ENCODE peak calls at places on chromosome 4, in four cellular contexts. One of them, this sample, is unnamed.

GRCh38 chr4:33107813-33108212 is 2387.6 kb downstream of the PCDH7 start:
- DNase-seq in transverse colon: no peak
- DNase-seq in H1: no peak
- DNase-seq in ovary: no peak
- DNase-seq in this sample: no peak

GRCh38 chr4:173332963-173333657 is 1.0 kb downstream of the HMGB2 start:
- DNase-seq in transverse colon: no peak
- DNase-seq in H1: no peak
- DNase-seq in ovary: no peak
- DNase-seq in this sample: no peak

GRCh38 chr4:25865586-25865985 is 2.8 kb upstream of the SEL1L3 start:
- DNase-seq in transverse colon: peak
- DNase-seq in H1: peak
- DNase-seq in ovary: no peak
- DNase-seq in this sample: no peak

GRCh38 chr4:61922766-61923165 is 722.6 kb downstream of the ADGRL3 start:
- DNase-seq in transverse colon: no peak
- DNase-seq in H1: no peak
- DNase-seq in ovary: no peak
- DNase-seq in this sample: no peak

GRCh38 chr4:165839615-165840333 is 33.3 kb upstream of the TLL1 start:
- DNase-seq in transverse colon: no peak
- DNase-seq in H1: no peak
- DNase-seq in ovary: no peak
- DNase-seq in this sample: no peak

GRCh38 chr4:79609853-79610252 is 201.8 kb upstream of the GK2 start:
- DNase-seq in transverse colon: no peak
- DNase-seq in H1: no peak
- DNase-seq in ovary: no peak
- DNase-seq in this sample: no peak

GRCh38 chr4:128782076-128782715 is 27.3 kb upstream of the JADE1 start:
- DNase-seq in transverse colon: peak
- DNase-seq in H1: no peak
- DNase-seq in ovary: no peak
- DNase-seq in this sample: peak

GRCh38 chr4:37516057-37516775 is 170.0 kb downstream of the RELL1 start:
- DNase-seq in transverse colon: no peak
- DNase-seq in H1: no peak
- DNase-seq in ovary: no peak
- DNase-seq in this sample: no peak

GRCh38 chr4:140108243-140108642 is 45.7 kb downstream of the MAML3 start:
- DNase-seq in transverse colon: no peak
- DNase-seq in H1: no peak
- DNase-seq in ovary: no peak
- DNase-seq in this sample: no peak

GRCh38 chr4:141896687-141897086 is 260.3 kb downstream of the IL15 start:
- DNase-seq in transverse colon: no peak
- DNase-seq in H1: no peak
- DNase-seq in ovary: no peak
- DNase-seq in this sample: no peak

GRCh38 chr4:24321637-24322036 is 262.7 kb downstream of the DHX15 start:
- DNase-seq in transverse colon: no peak
- DNase-seq in H1: no peak
- DNase-seq in ovary: no peak
- DNase-seq in this sample: no peak

GRCh38 chr4:5051210-5051691 is at the start of gene STK32B:
- DNase-seq in transverse colon: peak
- DNase-seq in H1: peak
- DNase-seq in ovary: peak
- DNase-seq in this sample: peak

GRCh38 chr4:153067376-153067775 is 131.3 kb downstream of the FHDC1 start:
- DNase-seq in transverse colon: peak
- DNase-seq in H1: no peak
- DNase-seq in ovary: no peak
- DNase-seq in this sample: no peak

GRCh38 chr4:187940299-187940698 is 55.3 kb upstream of the ZFP42 start:
- DNase-seq in transverse colon: no peak
- DNase-seq in H1: no peak
- DNase-seq in ovary: no peak
- DNase-seq in this sample: no peak

GRCh38 chr4:35760706-35761278 is 483.5 kb downstream of the ARAP2 start:
- DNase-seq in transverse colon: no peak
- DNase-seq in H1: no peak
- DNase-seq in ovary: no peak
- DNase-seq in this sample: no peak

GRCh38 chr4:81639248-81639647 is 167.5 kb upstream of the RASGEF1B start:
- DNase-seq in transverse colon: no peak
- DNase-seq in H1: no peak
- DNase-seq in ovary: no peak
- DNase-seq in this sample: no peak

GRCh38 chr4:81632581-81633247 is 161.0 kb upstream of the RASGEF1B start:
- DNase-seq in transverse colon: no peak
- DNase-seq in H1: no peak
- DNase-seq in ovary: no peak
- DNase-seq in this sample: no peak

GRCh38 chr4:81638698-81639097 is 167.0 kb upstream of the RASGEF1B start:
- DNase-seq in transverse colon: no peak
- DNase-seq in H1: no peak
- DNase-seq in ovary: no peak
- DNase-seq in this sample: no peak

GRCh38 chr4:81635128-81635527 is 163.4 kb upstream of the RASGEF1B start:
- DNase-seq in transverse colon: no peak
- DNase-seq in H1: no peak
- DNase-seq in ovary: no peak
- DNase-seq in this sample: no peak

DNA sequence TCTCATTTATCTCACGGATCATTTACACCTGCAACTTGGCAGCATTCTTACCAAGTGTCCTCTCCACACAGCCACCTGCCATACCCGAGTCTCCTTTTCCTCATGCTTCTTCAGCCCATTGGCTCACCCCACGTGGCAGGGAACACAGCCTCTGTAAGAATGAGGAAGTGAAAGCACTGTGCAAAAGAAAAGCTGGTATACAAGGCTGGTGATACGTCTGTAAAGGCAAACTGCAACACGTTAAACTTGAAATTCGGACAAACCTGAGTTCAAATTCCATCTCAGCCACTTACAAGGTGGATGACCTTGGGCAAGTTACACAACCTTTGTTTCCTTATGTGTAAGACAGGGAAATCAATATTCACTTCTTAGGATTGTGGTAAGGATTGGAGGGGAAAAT is 164.0 kb upstream of the RASGEF1B start:
- DNase-seq in transverse colon: peak
- DNase-seq in H1: no peak
- DNase-seq in ovary: no peak
- DNase-seq in this sample: peak
- H3K27ac ChIP-seq in transverse colon: peak
- H3K27ac ChIP-seq in H1: no peak
- H3K27ac ChIP-seq in ovary: no peak
- H3K27ac ChIP-seq in this sample: peak

GRCh38 chr4:145480257-145480656 is 1.4 kb upstream of the SMAD1 start:
- DNase-seq in transverse colon: no peak
- DNase-seq in H1: no peak
- DNase-seq in ovary: no peak
- DNase-seq in this sample: no peak

GRCh38 chr4:145481942-145482208 is 222 bp downstream of the SMAD1 start:
- DNase-seq in transverse colon: no peak
- DNase-seq in H1: no peak
- DNase-seq in ovary: no peak
- DNase-seq in this sample: no peak

GRCh38 chr4:145482209-145483021 is 762 bp downstream of the SMAD1 start:
- DNase-seq in transverse colon: peak
- DNase-seq in H1: no peak
- DNase-seq in ovary: peak
- DNase-seq in this sample: peak

GRCh38 chr4:145484240-145484846 is 2.7 kb downstream of the SMAD1 start:
- DNase-seq in transverse colon: no peak
- DNase-seq in H1: no peak
- DNase-seq in ovary: no peak
- DNase-seq in this sample: no peak

GRCh38 chr4:145481164-145481941 is at the start of gene SMAD1:
- DNase-seq in transverse colon: peak
- DNase-seq in H1: no peak
- DNase-seq in ovary: peak
- DNase-seq in this sample: peak
- TF ChIP-seq POLR2A in transverse colon: peak
- TF ChIP-seq POLR2A in H1: peak
- TF ChIP-seq POLR2A in ovary: peak
- TF ChIP-seq POLR2A in this sample: peak

DNA sequence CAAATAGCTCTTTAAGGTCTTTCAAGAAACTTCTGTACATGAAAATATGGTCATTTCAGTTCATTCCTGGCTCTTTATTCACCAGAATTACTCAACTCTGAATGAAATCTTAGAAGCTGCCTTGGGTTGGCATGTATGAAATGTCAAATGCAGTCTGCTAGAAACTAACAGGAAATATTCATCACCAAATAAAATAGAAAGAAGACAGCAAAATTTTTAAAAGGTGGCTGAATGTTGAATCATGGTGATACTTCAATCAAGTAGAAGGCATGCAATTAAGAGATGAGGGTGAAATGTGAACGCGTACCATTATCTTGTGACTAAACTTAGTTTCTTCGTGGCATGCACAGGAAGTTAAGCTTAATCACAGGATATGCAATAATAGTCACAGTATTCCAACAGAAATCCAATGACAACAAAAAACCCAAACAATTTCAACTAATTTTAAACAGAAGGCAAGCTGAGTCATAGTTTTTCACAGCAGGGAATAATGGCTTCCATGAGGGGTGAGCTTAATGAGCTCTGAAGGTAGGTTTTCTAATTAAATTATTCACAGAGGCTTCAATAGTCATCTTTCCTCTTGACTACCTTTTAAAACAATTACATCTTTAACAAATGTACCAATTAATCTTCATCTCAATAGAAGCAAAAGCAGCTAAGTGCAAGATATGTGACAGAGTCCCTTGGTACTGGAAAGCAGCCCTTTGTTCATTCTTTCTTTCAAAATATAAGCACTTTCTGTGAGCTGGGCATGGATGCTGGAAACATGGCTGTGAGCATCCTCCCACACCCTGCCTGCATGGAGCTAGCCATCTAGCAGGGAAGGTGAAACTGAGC is 44.5 kb downstream of the SCFD2 start:
- DNase-seq in transverse colon: no peak
- DNase-seq in H1: no peak
- DNase-seq in ovary: no peak
- DNase-seq in this sample: no peak
- H3K27ac ChIP-seq in transverse colon: no peak
- H3K27ac ChIP-seq in H1: no peak
- H3K27ac ChIP-seq in ovary: no peak
- H3K27ac ChIP-seq in this sample: no peak

DNA sequence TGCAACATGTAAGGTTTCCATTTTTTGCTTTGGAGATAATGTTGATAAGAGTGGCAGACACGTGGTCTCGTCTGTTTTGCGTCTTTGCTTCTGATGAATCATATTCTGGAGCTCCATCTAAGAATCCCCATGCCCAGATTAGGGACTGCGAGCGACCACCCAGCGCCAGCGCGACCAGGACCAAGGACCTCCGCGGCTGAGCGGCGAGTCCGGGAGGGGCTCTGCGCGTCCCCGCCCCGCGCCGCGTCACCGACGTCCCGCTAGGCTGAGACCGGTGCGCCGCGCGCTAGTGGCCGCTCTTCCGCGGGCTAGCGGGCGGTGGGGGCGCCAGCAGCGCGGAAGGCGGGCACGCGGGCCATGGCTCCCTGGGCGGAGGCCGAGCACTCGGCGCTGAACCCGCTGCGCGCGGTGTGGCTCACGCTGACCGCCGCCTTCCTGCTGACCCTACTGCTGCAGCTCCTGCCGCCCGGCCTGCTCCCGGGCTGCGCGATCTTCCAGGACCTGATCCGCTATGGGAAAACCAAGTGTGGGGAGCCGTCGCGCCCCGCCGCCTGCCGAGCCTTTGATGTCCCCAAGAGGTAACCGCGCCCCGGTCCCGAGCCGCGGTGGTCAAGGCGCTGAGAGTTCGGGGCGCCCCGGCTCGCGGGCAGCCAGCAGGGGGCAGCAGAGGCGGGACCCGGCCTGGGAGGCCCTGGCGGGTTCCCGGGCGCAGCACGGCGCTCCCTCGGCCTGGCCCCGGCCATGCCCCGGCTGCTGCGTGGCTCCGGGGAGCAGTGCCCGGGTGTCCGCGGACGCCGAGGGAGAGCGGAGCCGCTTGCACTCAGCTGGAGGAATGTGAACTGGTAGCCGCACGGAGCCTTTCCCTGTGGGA is at the start of gene SRD5A3:
- DNase-seq in transverse colon: peak
- DNase-seq in H1: peak
- DNase-seq in ovary: peak
- DNase-seq in this sample: peak
- TF ChIP-seq POLR2A in transverse colon: peak
- TF ChIP-seq POLR2A in H1: peak
- TF ChIP-seq POLR2A in ovary: no peak
- TF ChIP-seq POLR2A in this sample: peak